ENCODE peak calls at places on chromosomes 6 and 20, in nine cellular contexts. M is iPS DF 6.9; N is HS-27A; H is ovary; J is effector memory CD4-positive, alpha-beta T cell; P is mesendoderm; K is GM13977; L is putamen; V is NT2/D1. T is an unnamed sample.

GRCh38 chr20:24697411-24697810 is 228.0 kb downstream of the SYNDIG1 start:
- DNase-seq in J (no peak), K (no peak), V (no peak), N (no peak), M (no peak), H (no peak), L (no peak), P (no peak), T (no peak)

GRCh38 chr6:74873911-74874310 is 331.9 kb downstream of the COL12A1 start:
- DNase-seq in L (no peak), J (no peak), M (no peak), K (no peak), N (no peak), P (no peak), H (no peak), V (no peak), T (no peak)

GRCh38 chr6:150149146-150149545 is 6.3 kb downstream of the PPP1R14C start:
- DNase-seq in K (no peak), V (no peak), P (no peak), H (no peak), N (no peak), L (no peak), J (no peak), M (no peak), T (no peak)

GRCh38 chr20:33783818-33784217 is 27.3 kb upstream of the CHMP4B start:
- DNase-seq in N (no peak), V (no peak), K (no peak), H (no peak), M (no peak), L (no peak), J (no peak), P (no peak), T (no peak)

GRCh38 chr6:89009624-89010059 is 46.2 kb upstream of the RNGTT start:
- DNase-seq in J (no peak), K (no peak), M (no peak), H (no peak), P (no peak), N (no peak), L (no peak), V (no peak), T (no peak)

GRCh38 chr20:46893877-46894578 is 615 bp upstream of the EYA2 start:
- DNase-seq in V (no peak), L (no peak), M (no peak), K (no peak), N (no peak), J (no peak), P (no peak), H (no peak), T (no peak)

GRCh38 chr6:50837589-50838445 is 19.1 kb downstream of the TFAP2B start:
- DNase-seq in V (no peak), J (no peak), L (no peak), N (no peak), K (no peak), M (no peak), P (no peak), H (no peak), T (no peak)

GRCh38 chr6:89794324-89794723 is 25.3 kb downstream of the MDN1 start:
- DNase-seq in J (no peak), H (no peak), M (no peak), P (no peak), N (no peak), L (no peak), V (no peak), K (no peak), T (no peak)

GRCh38 chr6:2839195-2839981 is 2.3 kb downstream of the SERPINB1 start:
- DNase-seq in N (peak), H (no peak), V (no peak), L (no peak), P (no peak), K (no peak), M (no peak), J (no peak), T (no peak)

T was measured in iPS DF 19.7.